ENCODE peak calls at places on chromosomes 3 and 15, in six cellular contexts. S is stomach, M is right lobe of liver, E is A549, F is body of pancreas, T is sigmoid colon. D is an unnamed sample.

GRCh38 chr15:65906396-65906795 is 37.1 kb downstream of the RAB11A start:
- DNase-seq in M (no peak), S (no peak), E (no peak), F (no peak), T (no peak), D (no peak)

GRCh38 chr3:123371426-123371825 is 77.5 kb downstream of the ADCY5 start:
- DNase-seq in M (no peak), F (no peak), E (no peak), T (peak; percentile 61), S (no peak), D (no peak)

GRCh38 chr3:8529197-8529637 is 27.6 kb downstream of the LMCD1 start:
- DNase-seq in M (peak; percentile 74), E (peak; percentile 34), F (peak; percentile 24), T (no peak), S (no peak), D (no peak)

GRCh38 chr3:82353281-82354171 is 592.1 kb upstream of the GBE1 start:
- DNase-seq in S (no peak), M (no peak), F (peak; percentile 49), T (no peak), E (no peak), D (no peak)

GRCh38 chr3:197478746-197479668 is 76.8 kb downstream of the BDH1 start:
- DNase-seq in T (no peak), S (no peak), F (no peak), M (peak; percentile 63), E (no peak), D (no peak)

GRCh38 chr3:193971268-193971751 is 164.6 kb upstream of the HES1 start:
- DNase-seq in T (no peak), F (no peak), E (peak; percentile 12), M (no peak), S (peak; percentile 78), D (no peak)

GRCh38 chr3:14780927-14781507 is 37.7 kb upstream of the FGD5 start:
- DNase-seq in F (peak; percentile 67), M (peak; percentile 83), E (peak; percentile 77), T (peak; percentile 72), S (peak; percentile 69), D (no peak)

GRCh38 chr3:10357592-10358308 is 36.8 kb upstream of the SEC13 start:
- DNase-seq in S (no peak), T (no peak), F (no peak), E (peak; percentile 44), M (no peak), D (no peak)

GRCh38 chr15:59292393-59292792 is 80.3 kb downstream of the MYO1E start:
- DNase-seq in E (no peak), F (peak; percentile 40), T (no peak), M (no peak), S (no peak), D (no peak)

GRCh38 chr3:62870321-62870720 is 4.9 kb downstream of the CADPS start:
- DNase-seq in M (no peak), F (no peak), E (peak; percentile 0), S (no peak), T (no peak), D (no peak)

GRCh38 chr3:16315623-16316022 is 50.6 kb downstream of the OXNAD1 start:
- DNase-seq in T (no peak), F (no peak), E (no peak), M (no peak), S (no peak), D (no peak)

GRCh38 chr3:66344391-66344811 is 123.6 kb downstream of the SLC25A26 start:
- DNase-seq in M (peak; percentile 61), F (peak; percentile 19), S (no peak), E (no peak), T (no peak), D (no peak)

GRCh38 chr3:106206165-106206564 is 337.4 kb upstream of the CBLB start:
- DNase-seq in M (no peak), E (no peak), T (no peak), F (no peak), S (no peak), D (no peak)

GRCh38 chr15:48177383-48177874 is 666 bp downstream of the MYEF2 start:
- DNase-seq in E (peak; percentile 48), T (no peak), M (no peak), F (peak; percentile 7), S (no peak), D (no peak)

GRCh38 chr3:36373084-36373483 is 7.2 kb upstream of the STAC start:
- DNase-seq in S (no peak), F (no peak), M (no peak), E (no peak), T (no peak), D (no peak)

GRCh38 chr3:197021231-197021630 is 8.4 kb downstream of the MELTF start:
- DNase-seq in T (peak; percentile 46), E (no peak), M (no peak), F (no peak), S (peak; percentile 16), D (no peak)

GRCh38 chr15:69474846-69475455 is 22.3 kb downstream of the RPLP1 start:
- DNase-seq in M (no peak), T (no peak), S (peak; percentile 55), F (no peak), E (peak; percentile 52), D (no peak)

GRCh38 chr15:59035157-59035556 is 47.7 kb downstream of the RNF111 start:
- DNase-seq in M (no peak), F (no peak), E (no peak), S (no peak), T (no peak), D (no peak)

GRCh38 chr3:88195951-88196434 is 46.2 kb downstream of the C3orf38 start:
- DNase-seq in M (no peak), S (no peak), E (no peak), T (no peak), F (no peak), D (no peak)

GRCh38 chr3:4493931-4494806 is 1.0 kb downstream of the ITPR1 start:
- DNase-seq in T (peak; percentile 79), F (peak; percentile 20), S (no peak), M (no peak), E (peak; percentile 8), D (no peak)

GRCh38 chr15:71975816-71976150 is 142.2 kb downstream of the MYO9A start:
- DNase-seq in S (no peak), T (no peak), F (no peak), M (no peak), E (no peak), D (no peak)

GRCh38 chr3:53114011-53114400 is 16.2 kb downstream of the RFT1 start:
- DNase-seq in F (peak; percentile 86), M (peak; percentile 77), E (peak; percentile 68), T (peak; percentile 92), S (peak; percentile 86), D (peak; percentile 19)

GRCh38 chr3:138180375-138181029 is 5.8 kb upstream of the DBR1 start:
- DNase-seq in S (no peak), F (peak; percentile 35), T (no peak), E (peak; percentile 35), M (no peak), D (no peak)

GRCh38 chr3:192915724-192916123 is 1.9 kb downstream of the MB21D2 start:
- DNase-seq in E (no peak), M (no peak), F (no peak), S (no peak), T (no peak), D (no peak)

GRCh38 chr3:192916455-192917257 is 1.0 kb downstream of the MB21D2 start:
- DNase-seq in F (peak; percentile 73), S (peak; percentile 63), E (peak; percentile 46), M (peak; percentile 66), T (peak; percentile 87), D (no peak)

GRCh38 chr3:192918275-192918588 is 576 bp upstream of the MB21D2 start:
- DNase-seq in S (no peak), E (no peak), M (no peak), T (no peak), F (no peak), D (no peak)

GRCh38 chr3:192917508-192918274 is at the start of gene MB21D2:
- DNase-seq in S (peak; percentile 69), T (peak; percentile 89), E (peak; percentile 81), M (peak; percentile 71), F (peak; percentile 72), D (no peak)

DNA sequence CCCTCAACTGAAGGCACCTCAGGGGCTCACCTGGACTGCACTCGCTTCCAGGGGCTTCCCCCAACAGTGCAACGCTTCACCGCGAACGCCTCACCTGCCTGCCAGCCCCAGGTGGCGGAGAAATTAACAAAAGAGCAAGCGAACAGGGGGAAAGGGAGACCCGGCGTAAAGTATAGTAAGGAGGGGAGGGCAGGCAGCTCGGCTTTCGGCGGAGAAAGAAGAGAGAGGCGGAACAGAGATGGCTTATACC is 473 bp downstream of the MB21D2 start:
- DNase-seq in E (no peak), M (no peak), S (no peak), T (no peak), F (peak; percentile 32), D (no peak)
- H3K4me3 ChIP-seq in E (peak overlapping the region; percentile 85), M (peak overlapping the region; percentile 57), S (peak overlapping the region; percentile 75), T (peak overlapping the region; percentile 59), F (peak overlapping the region; percentile 91), D (peak overlapping the region; percentile 70)

DNA sequence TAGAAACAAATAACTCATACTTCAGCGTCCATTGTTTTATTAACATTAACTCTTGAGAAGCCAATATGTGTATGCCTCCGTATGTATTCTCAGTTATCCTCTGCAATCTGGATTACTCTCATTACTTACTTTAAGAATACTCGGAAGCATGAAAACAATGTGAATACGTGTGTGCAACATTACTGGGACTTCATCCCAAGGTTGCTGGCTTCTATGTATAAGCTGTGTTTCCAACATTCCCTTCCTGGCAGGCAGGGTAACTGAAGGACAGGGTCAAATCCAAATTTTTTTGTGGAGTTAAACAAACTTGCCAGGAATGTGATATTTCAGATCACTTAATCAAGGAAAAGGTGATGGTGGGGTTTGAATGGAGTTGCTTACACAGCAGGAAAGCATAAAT is 34.5 kb upstream of the NR1I2 start:
- DNase-seq in M (no peak), T (no peak), F (no peak), S (no peak), E (no peak), D (no peak)
- TF ChIP-seq POLR2A in M (no peak), T (no peak), F (no peak), S (no peak), E (no peak), D (no peak)

GRCh38 chr3:112730210-112730609 is 89.3 kb upstream of the CCDC80 start:
- DNase-seq in M (no peak), E (no peak), F (no peak), T (no peak), S (no peak), D (no peak)
- TF ChIP-seq CTCF in M (no peak), E (no peak), F (no peak), T (no peak), S (no peak), D (no peak)

DNA sequence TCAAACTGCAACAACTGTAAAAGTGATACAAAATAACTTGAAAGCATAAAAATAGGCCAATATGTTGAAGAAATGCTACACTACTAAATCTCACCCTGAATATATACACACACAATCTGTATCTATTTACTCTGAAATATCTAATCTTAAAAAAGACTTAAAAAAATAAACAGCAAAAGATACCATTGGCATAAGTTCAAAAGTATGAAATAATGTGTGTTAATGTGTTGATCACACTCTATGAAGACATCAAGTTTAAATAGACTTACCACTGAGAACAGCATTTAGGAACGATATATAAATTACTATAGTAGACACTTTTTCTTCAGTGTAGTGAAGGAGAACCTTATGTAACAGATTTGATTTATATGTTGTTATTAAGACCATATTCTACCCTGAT is 14.1 kb upstream of the SATB1 start:
- DNase-seq in F (no peak), S (no peak), T (no peak), M (no peak), E (no peak), D (no peak)
- H3K4me3 ChIP-seq in F (no peak overlapping the region), S (no peak overlapping the region), T (no peak overlapping the region), M (no peak overlapping the region), E (no peak overlapping the region), D (no peak overlapping the region)

D was measured in esophagus squamous epithelium.